ENCODE peak calls at places on chromosome 3, in four cellular contexts. K, Y, I and M are unnamed samples.

GRCh38 chr3:32778389-32778788 is 39.4 kb upstream of the TRIM71 start:
- DNase-seq in K (no peak), Y (no peak), I (no peak), M (no peak)

GRCh38 chr3:194166682-194167479 is 30.9 kb downstream of the HES1 start:
- DNase-seq in K (no peak), Y (peak; percentile 61), I (no peak), M (no peak)

GRCh38 chr3:197335428-197336132 is 37.2 kb upstream of the DLG1 start:
- DNase-seq in K (no peak), Y (no peak), I (no peak), M (no peak)

GRCh38 chr3:39419697-39420293 is 13.3 kb downstream of the RPSA start:
- DNase-seq in K (no peak), Y (no peak), I (no peak), M (no peak)

GRCh38 chr3:43086460-43087165 is 19.3 kb downstream of the POMGNT2 start:
- DNase-seq in K (no peak), Y (no peak), I (no peak), M (no peak)

GRCh38 chr3:155517907-155518306 is 224.4 kb upstream of the STRIT1 start:
- DNase-seq in K (no peak), Y (no peak), I (no peak), M (no peak)

GRCh38 chr3:100563228-100563627 is 46.2 kb upstream of the ADGRG7 start:
- DNase-seq in K (no peak), Y (no peak), I (no peak), M (no peak)

GRCh38 chr3:79564192-79564591 is 203.6 kb downstream of the ROBO1 start:
- DNase-seq in K (no peak), Y (no peak), I (no peak), M (no peak)

GRCh38 chr3:126461450-126462070 is 14.1 kb downstream of the ZXDC start:
- DNase-seq in K (no peak), Y (no peak), I (no peak), M (no peak)

GRCh38 chr3:157300091-157300490 is 136.6 kb upstream of the PTX3 start:
- DNase-seq in K (no peak), Y (no peak), I (no peak), M (no peak)

GRCh38 chr3:174855002-174855401 is 4.1 kb upstream of the NAALADL2 start:
- DNase-seq in K (no peak), Y (no peak), I (no peak), M (no peak)

GRCh38 chr3:63352008-63352279 is 73.8 kb downstream of the SYNPR start:
- DNase-seq in K (no peak), Y (no peak), I (no peak), M (no peak)

GRCh38 chr3:89246326-89246725 is 138.9 kb downstream of the EPHA3 start:
- DNase-seq in K (no peak), Y (no peak), I (no peak), M (no peak)

GRCh38 chr3:151593923-151594322 is 133.1 kb upstream of the IGSF10 start:
- DNase-seq in K (no peak), Y (no peak), I (no peak), M (no peak)

GRCh38 chr3:105366302-105367062 is at the start of gene ALCAM:
- DNase-seq in K (peak; percentile 76), Y (peak; percentile 99), I (peak; percentile 92), M (peak; percentile 74)

GRCh38 chr3:50610181-50610971 is 1.2 kb downstream of the CISH start:
- DNase-seq in K (no peak), Y (no peak), I (no peak), M (no peak)

GRCh38 chr3:110376119-110376518 is 695.5 kb upstream of the NECTIN3 start:
- DNase-seq in K (no peak), Y (no peak), I (no peak), M (no peak)

GRCh38 chr3:11385329-11385728 is 113.1 kb downstream of the ATG7 start:
- DNase-seq in K (no peak), Y (no peak), I (no peak), M (no peak)